ENCODE peak calls at places on chromosomes 13 and 19, in ten cellular contexts. One of them, this sample, is unnamed.

GRCh38 chr19:27929399-27929798 is 1283.6 kb downstream of the UQCRFS1 start:
- DNase-seq in PC-3: no peak
- DNase-seq in heart right ventricle: no peak
- DNase-seq in lung: no peak
- DNase-seq in osteoblast: no peak
- DNase-seq in heart left ventricle: no peak
- DNase-seq in CD4-positive, CD25-positive, alpha-beta regulatory T cell: no peak
- DNase-seq in breast epithelium: no peak
- DNase-seq in mesenchymal stem cell: no peak
- DNase-seq in A549: no peak
- DNase-seq in this sample: no peak

GRCh38 chr13:25377244-25377962 is 5.6 kb downstream of the ATP8A2 start:
- DNase-seq in PC-3: no peak
- DNase-seq in heart right ventricle: no peak
- DNase-seq in lung: no peak
- DNase-seq in osteoblast: no peak
- DNase-seq in heart left ventricle: no peak
- DNase-seq in CD4-positive, CD25-positive, alpha-beta regulatory T cell: no peak
- DNase-seq in breast epithelium: no peak
- DNase-seq in mesenchymal stem cell: peak; percentile 30
- DNase-seq in A549: no peak
- DNase-seq in this sample: no peak

GRCh38 chr13:86813198-86813597 is 858.0 kb upstream of the SLITRK5 start:
- DNase-seq in PC-3: no peak
- DNase-seq in heart right ventricle: no peak
- DNase-seq in lung: no peak
- DNase-seq in osteoblast: no peak
- DNase-seq in heart left ventricle: no peak
- DNase-seq in CD4-positive, CD25-positive, alpha-beta regulatory T cell: no peak
- DNase-seq in breast epithelium: no peak
- DNase-seq in mesenchymal stem cell: no peak
- DNase-seq in A549: no peak
- DNase-seq in this sample: no peak

GRCh38 chr13:114115191-114115671 is 17.2 kb downstream of the RASA3 start:
- DNase-seq in PC-3: peak; percentile 80
- DNase-seq in heart right ventricle: no peak
- DNase-seq in lung: no peak
- DNase-seq in osteoblast: peak; percentile 98
- DNase-seq in heart left ventricle: peak; percentile 22
- DNase-seq in CD4-positive, CD25-positive, alpha-beta regulatory T cell: no peak
- DNase-seq in breast epithelium: peak; percentile 48
- DNase-seq in mesenchymal stem cell: peak; percentile 94
- DNase-seq in A549: no peak
- DNase-seq in this sample: peak; percentile 32

GRCh38 chr19:39677931-39678889 is 22.5 kb downstream of the LGALS16 start:
- DNase-seq in PC-3: peak; percentile 74
- DNase-seq in heart right ventricle: no peak
- DNase-seq in lung: peak; percentile 52
- DNase-seq in osteoblast: no peak
- DNase-seq in heart left ventricle: no peak
- DNase-seq in CD4-positive, CD25-positive, alpha-beta regulatory T cell: no peak
- DNase-seq in breast epithelium: peak; percentile 56
- DNase-seq in mesenchymal stem cell: no peak
- DNase-seq in A549: no peak
- DNase-seq in this sample: no peak

GRCh38 chr13:23743269-23743668 is 145.9 kb downstream of the MIPEP start:
- DNase-seq in PC-3: peak; percentile 53
- DNase-seq in heart right ventricle: no peak
- DNase-seq in lung: no peak
- DNase-seq in osteoblast: no peak
- DNase-seq in heart left ventricle: no peak
- DNase-seq in CD4-positive, CD25-positive, alpha-beta regulatory T cell: no peak
- DNase-seq in breast epithelium: no peak
- DNase-seq in mesenchymal stem cell: no peak
- DNase-seq in A549: no peak
- DNase-seq in this sample: no peak

GRCh38 chr19:2944775-2945574 is at the start of gene ZNF77:
- DNase-seq in PC-3: peak; percentile 98
- DNase-seq in heart right ventricle: peak; percentile 97
- DNase-seq in lung: peak; percentile 99
- DNase-seq in osteoblast: peak; percentile 100
- DNase-seq in heart left ventricle: peak; percentile 99
- DNase-seq in CD4-positive, CD25-positive, alpha-beta regulatory T cell: peak; percentile 98
- DNase-seq in breast epithelium: peak; percentile 100
- DNase-seq in mesenchymal stem cell: peak; percentile 99
- DNase-seq in A549: peak; percentile 98
- DNase-seq in this sample: peak; percentile 98

GRCh38 chr19:50875795-50876422 is 2.7 kb downstream of the KLK2 start:
- DNase-seq in PC-3: no peak
- DNase-seq in heart right ventricle: no peak
- DNase-seq in lung: no peak
- DNase-seq in osteoblast: no peak
- DNase-seq in heart left ventricle: no peak
- DNase-seq in CD4-positive, CD25-positive, alpha-beta regulatory T cell: no peak
- DNase-seq in breast epithelium: no peak
- DNase-seq in mesenchymal stem cell: no peak
- DNase-seq in A549: no peak
- DNase-seq in this sample: no peak

GRCh38 chr13:110575322-110576069 is 14.0 kb upstream of the RAB20 start:
- DNase-seq in PC-3: no peak
- DNase-seq in heart right ventricle: peak; percentile 23
- DNase-seq in lung: no peak
- DNase-seq in osteoblast: no peak
- DNase-seq in heart left ventricle: peak; percentile 43
- DNase-seq in CD4-positive, CD25-positive, alpha-beta regulatory T cell: no peak
- DNase-seq in breast epithelium: no peak
- DNase-seq in mesenchymal stem cell: peak; percentile 30
- DNase-seq in A549: no peak
- DNase-seq in this sample: no peak

GRCh38 chr13:113974304-113975281 is 717 bp upstream of the C13orf46 start:
- DNase-seq in PC-3: no peak
- DNase-seq in heart right ventricle: no peak
- DNase-seq in lung: no peak
- DNase-seq in osteoblast: no peak
- DNase-seq in heart left ventricle: no peak
- DNase-seq in CD4-positive, CD25-positive, alpha-beta regulatory T cell: no peak
- DNase-seq in breast epithelium: no peak
- DNase-seq in mesenchymal stem cell: no peak
- DNase-seq in A549: no peak
- DNase-seq in this sample: no peak

GRCh38 chr13:106480511-106480910 is 55.0 kb downstream of the EFNB2 start:
- DNase-seq in PC-3: no peak
- DNase-seq in heart right ventricle: no peak
- DNase-seq in lung: no peak
- DNase-seq in osteoblast: no peak
- DNase-seq in heart left ventricle: no peak
- DNase-seq in CD4-positive, CD25-positive, alpha-beta regulatory T cell: no peak
- DNase-seq in breast epithelium: no peak
- DNase-seq in mesenchymal stem cell: no peak
- DNase-seq in A549: no peak
- DNase-seq in this sample: no peak

GRCh38 chr19:13841339-13842293 is 35.3 kb upstream of the NANOS3 start:
- DNase-seq in PC-3: peak; percentile 57
- DNase-seq in heart right ventricle: no peak
- DNase-seq in lung: peak; percentile 75
- DNase-seq in osteoblast: peak; percentile 93
- DNase-seq in heart left ventricle: peak; percentile 70
- DNase-seq in CD4-positive, CD25-positive, alpha-beta regulatory T cell: peak; percentile 34
- DNase-seq in breast epithelium: peak; percentile 84
- DNase-seq in mesenchymal stem cell: peak; percentile 73
- DNase-seq in A549: no peak
- DNase-seq in this sample: no peak

GRCh38 chr19:13844130-13844631 is 32.8 kb upstream of the NANOS3 start:
- DNase-seq in PC-3: no peak
- DNase-seq in heart right ventricle: no peak
- DNase-seq in lung: no peak
- DNase-seq in osteoblast: peak; percentile 71
- DNase-seq in heart left ventricle: no peak
- DNase-seq in CD4-positive, CD25-positive, alpha-beta regulatory T cell: no peak
- DNase-seq in breast epithelium: no peak
- DNase-seq in mesenchymal stem cell: no peak
- DNase-seq in A549: no peak
- DNase-seq in this sample: no peak

GRCh38 chr19:13843104-13843921 is 33.6 kb upstream of the NANOS3 start:
- DNase-seq in PC-3: peak; percentile 92
- DNase-seq in heart right ventricle: peak; percentile 72
- DNase-seq in lung: peak; percentile 42
- DNase-seq in osteoblast: peak; percentile 93
- DNase-seq in heart left ventricle: peak; percentile 77
- DNase-seq in CD4-positive, CD25-positive, alpha-beta regulatory T cell: no peak
- DNase-seq in breast epithelium: peak; percentile 84
- DNase-seq in mesenchymal stem cell: peak; percentile 86
- DNase-seq in A549: no peak
- DNase-seq in this sample: no peak

GRCh38 chr19:13840751-13841338 is 36.1 kb upstream of the NANOS3 start:
- DNase-seq in PC-3: no peak
- DNase-seq in heart right ventricle: no peak
- DNase-seq in lung: no peak
- DNase-seq in osteoblast: no peak
- DNase-seq in heart left ventricle: no peak
- DNase-seq in CD4-positive, CD25-positive, alpha-beta regulatory T cell: no peak
- DNase-seq in breast epithelium: no peak
- DNase-seq in mesenchymal stem cell: no peak
- DNase-seq in A549: no peak
- DNase-seq in this sample: no peak

GRCh38 chr19:13842294-13843103 is 34.4 kb upstream of the NANOS3 start:
- DNase-seq in PC-3: peak; percentile 83
- DNase-seq in heart right ventricle: peak; percentile 91
- DNase-seq in lung: peak; percentile 84
- DNase-seq in osteoblast: peak; percentile 98
- DNase-seq in heart left ventricle: peak; percentile 92
- DNase-seq in CD4-positive, CD25-positive, alpha-beta regulatory T cell: peak; percentile 75
- DNase-seq in breast epithelium: peak; percentile 89
- DNase-seq in mesenchymal stem cell: peak; percentile 87
- DNase-seq in A549: no peak
- DNase-seq in this sample: peak; percentile 60
- H3K27ac ChIP-seq in PC-3: peak overlapping the region; percentile 96
- H3K27ac ChIP-seq in heart right ventricle: peak overlapping the region; percentile 100
- H3K27ac ChIP-seq in lung: peak overlapping the region; percentile 99
- H3K27ac ChIP-seq in osteoblast: peak overlapping the region; percentile 95
- H3K27ac ChIP-seq in heart left ventricle: peak overlapping the region; percentile 100
- H3K27ac ChIP-seq in CD4-positive, CD25-positive, alpha-beta regulatory T cell: peak overlapping the region; percentile 99
- H3K27ac ChIP-seq in breast epithelium: peak overlapping the region; percentile 100
- H3K27ac ChIP-seq in mesenchymal stem cell: peak overlapping the region; percentile 75
- H3K27ac ChIP-seq in A549: peak overlapping the region; percentile 100
- H3K27ac ChIP-seq in this sample: peak overlapping the region; percentile 97

GRCh38 chr19:1171755-1172352 is 2.2 kb downstream of the SBNO2 start:
- DNase-seq in PC-3: peak; percentile 36
- DNase-seq in heart right ventricle: no peak
- DNase-seq in lung: no peak
- DNase-seq in osteoblast: no peak
- DNase-seq in heart left ventricle: no peak
- DNase-seq in CD4-positive, CD25-positive, alpha-beta regulatory T cell: no peak
- DNase-seq in breast epithelium: no peak
- DNase-seq in mesenchymal stem cell: no peak
- DNase-seq in A549: no peak
- DNase-seq in this sample: no peak
- H3K27ac ChIP-seq in PC-3: peak overlapping the region; percentile 98
- H3K27ac ChIP-seq in heart right ventricle: peak overlapping the region; percentile 98
- H3K27ac ChIP-seq in lung: peak overlapping the region; percentile 96
- H3K27ac ChIP-seq in osteoblast: peak overlapping the region; percentile 69
- H3K27ac ChIP-seq in heart left ventricle: peak overlapping the region; percentile 93
- H3K27ac ChIP-seq in CD4-positive, CD25-positive, alpha-beta regulatory T cell: no peak overlapping the region
- H3K27ac ChIP-seq in breast epithelium: peak overlapping the region; percentile 99
- H3K27ac ChIP-seq in mesenchymal stem cell: peak overlapping the region; percentile 82
- H3K27ac ChIP-seq in A549: peak overlapping the region; percentile 100
- H3K27ac ChIP-seq in this sample: no peak overlapping the region

DNA sequence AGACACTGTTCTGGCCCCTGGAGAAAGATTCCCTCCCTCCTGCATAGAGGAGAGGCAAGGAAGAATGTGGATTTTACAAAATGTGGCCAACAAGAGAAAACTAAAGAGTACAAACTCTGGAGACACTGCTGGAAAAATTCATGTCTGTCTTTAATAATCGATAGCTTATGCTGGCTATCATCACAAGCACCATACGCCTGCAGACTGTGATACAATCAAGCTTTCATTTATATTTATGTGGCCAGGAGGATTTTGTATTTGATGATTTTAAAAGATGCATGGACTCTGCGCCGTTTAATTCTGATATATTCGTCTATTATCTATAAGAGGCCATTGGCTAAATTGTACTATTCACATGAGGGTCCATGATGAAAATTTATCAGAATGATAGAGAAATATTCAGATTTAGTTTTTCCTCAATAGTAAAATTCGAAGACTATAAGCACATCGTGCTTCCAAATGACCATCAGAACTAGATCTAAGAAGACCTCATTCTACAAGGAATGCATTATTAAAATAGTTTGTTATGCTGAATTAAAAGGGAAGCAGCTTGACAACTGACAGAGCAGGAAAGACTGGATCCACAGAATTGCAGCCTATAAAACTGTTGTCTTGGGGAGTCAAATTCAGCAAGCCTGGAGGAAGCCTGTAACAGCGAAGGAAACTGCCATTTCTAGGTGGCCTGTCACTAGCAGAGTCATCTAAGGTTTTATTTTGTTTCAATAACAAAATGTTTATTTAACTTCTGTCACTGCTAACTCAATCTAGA is 578.6 kb downstream of the DIAPH3 start:
- DNase-seq in PC-3: peak; percentile 20
- DNase-seq in heart right ventricle: no peak
- DNase-seq in lung: no peak
- DNase-seq in osteoblast: no peak
- DNase-seq in heart left ventricle: no peak
- DNase-seq in CD4-positive, CD25-positive, alpha-beta regulatory T cell: no peak
- DNase-seq in breast epithelium: no peak
- DNase-seq in mesenchymal stem cell: no peak
- DNase-seq in A549: no peak
- DNase-seq in this sample: no peak
- H3K27ac ChIP-seq in PC-3: no peak overlapping the region
- H3K27ac ChIP-seq in heart right ventricle: no peak overlapping the region
- H3K27ac ChIP-seq in lung: no peak overlapping the region
- H3K27ac ChIP-seq in osteoblast: no peak overlapping the region
- H3K27ac ChIP-seq in heart left ventricle: no peak overlapping the region
- H3K27ac ChIP-seq in CD4-positive, CD25-positive, alpha-beta regulatory T cell: no peak overlapping the region
- H3K27ac ChIP-seq in breast epithelium: no peak overlapping the region
- H3K27ac ChIP-seq in mesenchymal stem cell: no peak overlapping the region
- H3K27ac ChIP-seq in A549: no peak overlapping the region
- H3K27ac ChIP-seq in this sample: no peak overlapping the region

GRCh38 chr13:28602580-28602979 is 56.4 kb upstream of the POMP start:
- DNase-seq in PC-3: no peak
- DNase-seq in heart right ventricle: no peak
- DNase-seq in lung: no peak
- DNase-seq in osteoblast: no peak
- DNase-seq in heart left ventricle: no peak
- DNase-seq in CD4-positive, CD25-positive, alpha-beta regulatory T cell: no peak
- DNase-seq in breast epithelium: no peak
- DNase-seq in mesenchymal stem cell: no peak
- DNase-seq in A549: no peak
- DNase-seq in this sample: no peak

GRCh38 chr13:28603033-28603664 is 55.8 kb upstream of the POMP start:
- DNase-seq in PC-3: no peak
- DNase-seq in heart right ventricle: no peak
- DNase-seq in lung: no peak
- DNase-seq in osteoblast: no peak
- DNase-seq in heart left ventricle: no peak
- DNase-seq in CD4-positive, CD25-positive, alpha-beta regulatory T cell: no peak
- DNase-seq in breast epithelium: no peak
- DNase-seq in mesenchymal stem cell: no peak
- DNase-seq in A549: no peak
- DNase-seq in this sample: no peak

GRCh38 chr13:28601581-28601980 is 57.3 kb upstream of the POMP start:
- DNase-seq in PC-3: no peak
- DNase-seq in heart right ventricle: no peak
- DNase-seq in lung: no peak
- DNase-seq in osteoblast: no peak
- DNase-seq in heart left ventricle: no peak
- DNase-seq in CD4-positive, CD25-positive, alpha-beta regulatory T cell: no peak
- DNase-seq in breast epithelium: no peak
- DNase-seq in mesenchymal stem cell: no peak
- DNase-seq in A549: no peak
- DNase-seq in this sample: no peak

GRCh38 chr13:28597641-28598040 is 61.3 kb upstream of the POMP start:
- DNase-seq in PC-3: no peak
- DNase-seq in heart right ventricle: no peak
- DNase-seq in lung: no peak
- DNase-seq in osteoblast: no peak
- DNase-seq in heart left ventricle: no peak
- DNase-seq in CD4-positive, CD25-positive, alpha-beta regulatory T cell: no peak
- DNase-seq in breast epithelium: no peak
- DNase-seq in mesenchymal stem cell: peak; percentile 73
- DNase-seq in A549: no peak
- DNase-seq in this sample: no peak
- H3K27ac ChIP-seq in PC-3: no peak overlapping the region
- H3K27ac ChIP-seq in heart right ventricle: no peak overlapping the region
- H3K27ac ChIP-seq in lung: no peak overlapping the region
- H3K27ac ChIP-seq in osteoblast: no peak overlapping the region
- H3K27ac ChIP-seq in heart left ventricle: no peak overlapping the region
- H3K27ac ChIP-seq in CD4-positive, CD25-positive, alpha-beta regulatory T cell: no peak overlapping the region
- H3K27ac ChIP-seq in breast epithelium: no peak overlapping the region
- H3K27ac ChIP-seq in mesenchymal stem cell: no peak overlapping the region
- H3K27ac ChIP-seq in A549: no peak overlapping the region
- H3K27ac ChIP-seq in this sample: no peak overlapping the region

This sample was measured in CD4-positive, alpha-beta T cell.